ENCODE peak calls at places on chromosome 12, in seven cellular contexts. Q, D, P, W, Z, S and B are unnamed samples.

GRCh38 chr12:1360812-1361211 is 233.6 kb downstream of the FBXL14 start:
- DNase-seq in S (no peak), W (no peak), P (no peak), D (no peak), Q (no peak), Z (no peak), B (no peak)

GRCh38 chr12:112198120-112198733 is 72.9 kb downstream of the TRAFD1 start:
- DNase-seq in Z (peak; percentile 85), W (no peak), Q (peak; percentile 53), P (peak; percentile 71), S (peak; percentile 86), D (peak; percentile 31), B (peak; percentile 47)

GRCh38 chr12:92275443-92276154 is 130.0 kb upstream of the BTG1 start:
- DNase-seq in Q (no peak), D (no peak), S (no peak), P (no peak), Z (no peak), W (no peak), B (no peak)

GRCh38 chr12:124126950-124127349 is 153.9 kb downstream of the ZNF664 start:
- DNase-seq in D (no peak), S (no peak), Q (no peak), P (no peak), W (no peak), Z (no peak), B (no peak)

GRCh38 chr12:111063296-111064026 is 143.1 kb upstream of the MYL2 start:
- DNase-seq in W (no peak), D (no peak), P (no peak), Q (no peak), S (no peak), Z (no peak), B (no peak)

GRCh38 chr12:90908465-90908864 is 46.5 kb downstream of the CCER1 start:
- DNase-seq in D (no peak), P (no peak), W (no peak), S (no peak), Q (no peak), Z (peak; percentile 1), B (no peak)

GRCh38 chr12:120996133-120996746 is 17.9 kb downstream of the HNF1A start:
- DNase-seq in Z (no peak), D (no peak), S (no peak), P (no peak), Q (no peak), W (no peak), B (no peak)

GRCh38 chr12:86948851-86949250 is 692.7 kb upstream of the MGAT4C start:
- DNase-seq in S (no peak), D (no peak), Q (no peak), Z (no peak), P (no peak), W (no peak), B (no peak)

GRCh38 chr12:102388469-102388868 is 91.9 kb downstream of the IGF1 start:
- DNase-seq in Q (no peak), Z (no peak), P (no peak), S (no peak), W (no peak), D (no peak), B (no peak)

GRCh38 chr12:111327474-111327873 is 41.4 kb downstream of the PHETA1 start:
- DNase-seq in Q (no peak), P (no peak), Z (no peak), D (no peak), W (no peak), S (no peak), B (no peak)

GRCh38 chr12:127888948-127889347 is 378.0 kb upstream of the TMEM132C start:
- DNase-seq in S (no peak), D (peak; percentile 40), P (no peak), W (no peak), Z (no peak), Q (no peak), B (no peak)

GRCh38 chr12:116559330-116560080 is at the start of gene MAP1LC3B2:
- DNase-seq in Z (peak; percentile 30), P (peak; percentile 79), S (no peak), Q (peak; percentile 12), D (no peak), W (peak; percentile 44), B (peak; percentile 65)

GRCh38 chr12:109678732-109679131 is 34.9 kb upstream of the FAM222A start:
- DNase-seq in P (no peak), Q (no peak), Z (peak; percentile 53), W (no peak), S (no peak), D (no peak), B (no peak)

GRCh38 chr12:27524839-27525238 is 833 bp downstream of the PPFIBP1 start:
- DNase-seq in D (no peak), W (no peak), Z (no peak), Q (no peak), P (no peak), S (no peak), B (no peak)